ENCODE peak calls at places on chromosomes 4 and X, in six cellular contexts. One of them, this sample, is unnamed.
A peak's percentile ranks its signal among the peaks of the same experiment; 100 is the strongest.

GRCh38 chr4:20773144-20773997 is 73.1 kb downstream of the PACRGL start:
- DNase-seq in cardiac muscle cell: peak; percentile 69
- DNase-seq in thoracic aorta: no peak
- DNase-seq in A549: peak; percentile 8
- DNase-seq in RWPE1: peak; percentile 59
- DNase-seq in lung: peak; percentile 41
- DNase-seq in this sample: no peak

GRCh38 chrX:148958896-148959295 is 458.5 kb downstream of the AFF2 start:
- DNase-seq in cardiac muscle cell: no peak
- DNase-seq in lung: no peak
- DNase-seq in thoracic aorta: no peak
- DNase-seq in RWPE1: no peak
- DNase-seq in A549: no peak
- DNase-seq in this sample: no peak

GRCh38 chrX:40950546-40950945 is 134.7 kb upstream of the USP9X start:
- DNase-seq in thoracic aorta: no peak
- DNase-seq in RWPE1: no peak
- DNase-seq in A549: no peak
- DNase-seq in cardiac muscle cell: no peak
- DNase-seq in lung: no peak
- DNase-seq in this sample: no peak

GRCh38 chr4:18075823-18076433 is 54.4 kb upstream of the LCORL start:
- DNase-seq in lung: no peak
- DNase-seq in RWPE1: no peak
- DNase-seq in thoracic aorta: no peak
- DNase-seq in A549: no peak
- DNase-seq in cardiac muscle cell: no peak
- DNase-seq in this sample: no peak

GRCh38 chrX:24858004-24858746 is 157.6 kb downstream of the ARX start:
- DNase-seq in RWPE1: no peak
- DNase-seq in thoracic aorta: no peak
- DNase-seq in cardiac muscle cell: no peak
- DNase-seq in A549: no peak
- DNase-seq in lung: no peak
- DNase-seq in this sample: no peak

GRCh38 chrX:20529301-20529700 is 262.6 kb upstream of the RPS6KA3 start:
- DNase-seq in RWPE1: no peak
- DNase-seq in lung: no peak
- DNase-seq in A549: no peak
- DNase-seq in cardiac muscle cell: no peak
- DNase-seq in thoracic aorta: no peak
- DNase-seq in this sample: no peak

GRCh38 chr4:2862528-2862927 is 18.9 kb downstream of the ADD1 start:
- DNase-seq in RWPE1: peak; percentile 13
- DNase-seq in cardiac muscle cell: no peak
- DNase-seq in thoracic aorta: no peak
- DNase-seq in A549: no peak
- DNase-seq in lung: no peak
- DNase-seq in this sample: no peak

GRCh38 chr4:101158136-101158485 is 189.2 kb downstream of the PPP3CA start:
- DNase-seq in thoracic aorta: no peak
- DNase-seq in cardiac muscle cell: no peak
- DNase-seq in lung: no peak
- DNase-seq in A549: no peak
- DNase-seq in RWPE1: no peak
- DNase-seq in this sample: no peak

GRCh38 chr4:176967586-176967985 is 174.9 kb upstream of the VEGFC start:
- DNase-seq in A549: no peak
- DNase-seq in RWPE1: no peak
- DNase-seq in cardiac muscle cell: no peak
- DNase-seq in lung: no peak
- DNase-seq in thoracic aorta: no peak
- DNase-seq in this sample: no peak

GRCh38 chr4:176969011-176969410 is 176.3 kb upstream of the VEGFC start:
- DNase-seq in RWPE1: no peak
- DNase-seq in thoracic aorta: no peak
- DNase-seq in A549: no peak
- DNase-seq in lung: no peak
- DNase-seq in cardiac muscle cell: no peak
- DNase-seq in this sample: no peak

GRCh38 chr4:176959980-176960379 is 167.3 kb upstream of the VEGFC start:
- DNase-seq in lung: no peak
- DNase-seq in A549: no peak
- DNase-seq in cardiac muscle cell: no peak
- DNase-seq in RWPE1: no peak
- DNase-seq in thoracic aorta: no peak
- DNase-seq in this sample: no peak

DNA sequence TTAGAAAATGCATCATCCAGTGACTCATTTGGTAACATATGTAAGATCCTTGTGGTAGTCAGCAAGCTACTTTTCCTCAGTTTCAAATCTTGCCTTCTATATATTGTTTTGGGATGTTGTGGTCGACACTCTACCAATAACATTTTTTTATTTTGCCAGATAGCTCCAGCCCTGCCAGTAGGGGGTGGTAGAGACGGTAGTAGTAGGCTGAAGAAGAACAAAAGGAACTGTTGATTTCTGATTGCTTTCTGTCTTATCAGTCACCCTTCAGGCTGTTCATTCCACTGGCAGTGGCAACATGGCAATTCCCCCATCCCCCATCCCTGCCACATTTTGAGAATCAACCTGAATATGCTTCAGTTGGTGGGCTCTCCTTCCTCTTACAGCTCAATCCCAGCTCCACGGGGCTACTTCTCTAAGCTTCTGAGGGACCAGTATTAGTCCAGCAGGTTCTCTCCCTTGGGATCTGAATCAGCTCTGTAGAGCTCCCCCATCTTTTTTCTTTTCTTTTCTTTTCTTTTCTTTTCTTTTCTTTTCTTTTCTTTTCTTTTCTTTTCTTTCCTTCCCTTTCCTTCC is 171.5 kb upstream of the VEGFC start:
- DNase-seq in cardiac muscle cell: no peak
- DNase-seq in lung: no peak
- DNase-seq in thoracic aorta: no peak
- DNase-seq in A549: no peak
- DNase-seq in RWPE1: no peak
- DNase-seq in this sample: no peak
- TF ChIP-seq CTCF in cardiac muscle cell: no peak
- TF ChIP-seq CTCF in lung: no peak
- TF ChIP-seq CTCF in thoracic aorta: no peak
- TF ChIP-seq CTCF in A549: no peak
- TF ChIP-seq CTCF in RWPE1: no peak
- TF ChIP-seq CTCF in this sample: peak; percentile 49

DNA sequence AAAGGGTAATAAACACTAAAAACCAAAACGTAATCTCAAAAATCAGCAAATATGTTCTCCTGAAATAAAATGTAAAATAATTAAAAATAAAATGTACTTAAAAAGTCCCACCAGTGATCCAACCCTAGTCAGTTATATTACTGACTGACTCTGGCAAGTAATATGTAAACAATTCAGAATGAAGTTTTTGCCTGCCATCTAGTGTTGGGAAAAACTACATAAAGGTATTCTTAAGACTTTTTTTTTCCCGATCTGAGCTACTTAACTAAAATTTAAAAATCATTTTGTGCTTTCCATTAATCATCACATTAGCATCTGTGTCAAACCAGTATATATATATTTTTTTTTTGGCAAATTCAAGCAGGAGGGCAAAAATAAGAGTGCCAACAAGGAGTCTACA is 24.0 kb downstream of the RCHY1 start:
- DNase-seq in lung: no peak
- DNase-seq in A549: no peak
- DNase-seq in cardiac muscle cell: no peak
- DNase-seq in RWPE1: no peak
- DNase-seq in thoracic aorta: no peak
- DNase-seq in this sample: no peak
- TF ChIP-seq CTCF in lung: no peak
- TF ChIP-seq CTCF in A549: peak; percentile 46
- TF ChIP-seq CTCF in cardiac muscle cell: peak; percentile 26
- TF ChIP-seq CTCF in RWPE1: peak; percentile 25
- TF ChIP-seq CTCF in thoracic aorta: peak; percentile 28
- TF ChIP-seq CTCF in this sample: peak; percentile 36

DNA sequence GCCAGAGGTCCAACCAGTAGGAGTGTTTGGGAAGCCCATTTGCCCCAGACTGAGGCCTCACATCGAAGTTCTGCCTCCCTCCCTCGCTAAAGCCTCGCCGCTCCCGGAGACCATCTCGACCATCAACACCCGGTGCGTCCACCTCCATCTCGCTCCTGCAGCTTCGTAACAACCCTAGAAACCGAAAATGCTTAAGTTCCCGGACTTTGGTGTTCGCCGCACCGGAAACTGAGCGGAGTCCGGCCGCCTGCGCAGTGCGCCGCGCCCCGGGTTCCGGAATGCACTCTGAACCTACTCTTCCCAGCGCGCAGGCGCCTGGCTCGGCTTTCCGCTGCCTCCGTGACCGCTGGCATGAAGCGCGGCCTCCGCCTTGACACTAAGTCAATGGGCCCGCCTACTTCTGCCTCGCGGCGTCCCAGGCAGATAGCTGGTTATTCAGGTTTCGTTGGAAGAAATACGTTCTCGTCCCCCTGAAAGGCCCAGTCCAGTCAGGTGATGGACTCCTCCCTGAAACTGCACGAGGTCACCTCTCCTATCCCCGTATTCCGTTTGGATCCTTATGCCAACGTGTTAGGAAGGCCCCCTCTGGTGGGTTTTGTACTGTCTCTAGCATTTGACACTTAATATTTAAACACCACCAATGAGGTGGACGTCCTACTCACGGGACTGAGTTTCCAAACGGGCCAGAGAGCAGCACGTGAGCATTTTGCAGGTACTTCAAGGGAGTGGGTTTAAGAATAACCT is 21.4 kb downstream of the FABP2 start:
- DNase-seq in thoracic aorta: peak; percentile 87
- DNase-seq in RWPE1: peak; percentile 89
- DNase-seq in A549: peak; percentile 66
- DNase-seq in cardiac muscle cell: peak; percentile 95
- DNase-seq in lung: peak; percentile 96
- DNase-seq in this sample: peak; percentile 60
- TF ChIP-seq CTCF in thoracic aorta: no peak
- TF ChIP-seq CTCF in RWPE1: no peak
- TF ChIP-seq CTCF in A549: peak; percentile 10
- TF ChIP-seq CTCF in cardiac muscle cell: peak; percentile 28
- TF ChIP-seq CTCF in lung: no peak
- TF ChIP-seq CTCF in this sample: no peak

GRCh38 chr4:87114245-87115062 is 106.0 kb downstream of the KLHL8 start:
- DNase-seq in cardiac muscle cell: no peak
- DNase-seq in lung: no peak
- DNase-seq in thoracic aorta: no peak
- DNase-seq in RWPE1: no peak
- DNase-seq in A549: no peak
- DNase-seq in this sample: no peak
- TF ChIP-seq CTCF in cardiac muscle cell: peak; percentile 5
- TF ChIP-seq CTCF in lung: no peak
- TF ChIP-seq CTCF in thoracic aorta: no peak
- TF ChIP-seq CTCF in RWPE1: no peak
- TF ChIP-seq CTCF in A549: peak; percentile 9
- TF ChIP-seq CTCF in this sample: no peak

GRCh38 chrX:134481339-134481738 is 21.4 kb downstream of the HPRT1 start:
- DNase-seq in lung: no peak
- DNase-seq in cardiac muscle cell: no peak
- DNase-seq in thoracic aorta: no peak
- DNase-seq in A549: no peak
- DNase-seq in RWPE1: no peak
- DNase-seq in this sample: no peak

GRCh38 chrX:134482371-134482770 is 22.4 kb downstream of the HPRT1 start:
- DNase-seq in cardiac muscle cell: no peak
- DNase-seq in lung: no peak
- DNase-seq in A549: no peak
- DNase-seq in thoracic aorta: no peak
- DNase-seq in RWPE1: no peak
- DNase-seq in this sample: no peak

GRCh38 chrX:134480061-134480460 is 20.1 kb downstream of the HPRT1 start:
- DNase-seq in RWPE1: no peak
- DNase-seq in cardiac muscle cell: no peak
- DNase-seq in A549: no peak
- DNase-seq in thoracic aorta: no peak
- DNase-seq in lung: no peak
- DNase-seq in this sample: no peak

GRCh38 chrX:134476284-134476683 is 16.3 kb downstream of the HPRT1 start:
- DNase-seq in A549: no peak
- DNase-seq in RWPE1: no peak
- DNase-seq in thoracic aorta: no peak
- DNase-seq in lung: no peak
- DNase-seq in cardiac muscle cell: no peak
- DNase-seq in this sample: no peak

GRCh38 chrX:134478374-134478773 is 18.4 kb downstream of the HPRT1 start:
- DNase-seq in cardiac muscle cell: no peak
- DNase-seq in RWPE1: no peak
- DNase-seq in thoracic aorta: no peak
- DNase-seq in A549: no peak
- DNase-seq in lung: no peak
- DNase-seq in this sample: no peak
- TF ChIP-seq CTCF in cardiac muscle cell: no peak
- TF ChIP-seq CTCF in RWPE1: no peak
- TF ChIP-seq CTCF in thoracic aorta: no peak
- TF ChIP-seq CTCF in A549: no peak
- TF ChIP-seq CTCF in lung: no peak
- TF ChIP-seq CTCF in this sample: no peak

GRCh38 chr4:134762053-134762452 is 560.5 kb upstream of the PABPC4L start:
- DNase-seq in A549: no peak
- DNase-seq in thoracic aorta: no peak
- DNase-seq in RWPE1: no peak
- DNase-seq in lung: no peak
- DNase-seq in cardiac muscle cell: no peak
- DNase-seq in this sample: no peak
- TF ChIP-seq CTCF in A549: no peak
- TF ChIP-seq CTCF in thoracic aorta: no peak
- TF ChIP-seq CTCF in RWPE1: no peak
- TF ChIP-seq CTCF in lung: no peak
- TF ChIP-seq CTCF in cardiac muscle cell: no peak
- TF ChIP-seq CTCF in this sample: peak; percentile 30